ENCODE peak calls at places on chromosomes 16 and 17, in eight cellular contexts. X is CD8-positive, alpha-beta T cell; G is sigmoid colon; P is endodermal cell; O is OCI-LY7; V is naive thymus-derived CD4-positive, alpha-beta T cell; C is tibial artery; L is kidney. K is an unnamed sample.

GRCh38 chr17:45306623-45307022 is 10.2 kb downstream of the MAP3K14 start:
- DNase-seq in X (no peak), G (no peak), P (no peak), O (no peak), V (no peak), C (no peak), L (no peak), K (peak; percentile 29)

GRCh38 chr16:29664133-29664912 is 1.3 kb downstream of the SPN start:
- DNase-seq in X (peak; percentile 50), G (no peak), P (peak; percentile 48), O (peak; percentile 83), V (peak; percentile 49), C (no peak), L (peak; percentile 77), K (no peak)

GRCh38 chr17:73293480-73293911 is 18.3 kb downstream of the CDC42EP4 start:
- DNase-seq in X (no peak), G (peak; percentile 92), P (no peak), O (no peak), V (no peak), C (peak; percentile 91), L (peak; percentile 92), K (no peak)

GRCh38 chr16:88284626-88285513 is 97.9 kb upstream of the ZNF469 start:
- DNase-seq in X (no peak), G (no peak), P (no peak), O (no peak), V (no peak), C (no peak), L (peak; percentile 43), K (no peak)

GRCh38 chr16:25192096-25192495 is 24.7 kb upstream of the AQP8 start:
- DNase-seq in X (no peak), G (no peak), P (no peak), O (no peak), V (no peak), C (no peak), L (no peak), K (no peak)

GRCh38 chr17:71338396-71338795 is 782.4 kb upstream of the SOX9 start:
- DNase-seq in X (no peak), G (no peak), P (no peak), O (no peak), V (no peak), C (no peak), L (no peak), K (no peak)

GRCh38 chr17:49214665-49215360 is 4.3 kb downstream of the ABI3 start:
- DNase-seq in X (no peak), G (no peak), P (no peak), O (no peak), V (no peak), C (no peak), L (no peak), K (no peak)

GRCh38 chr17:31442860-31443259 is 51.4 kb downstream of the RAB11FIP4 start:
- DNase-seq in X (no peak), G (no peak), P (no peak), O (no peak), V (no peak), C (no peak), L (no peak), K (no peak)

GRCh38 chr17:32285770-32286517 is 20.3 kb downstream of the RHBDL3 start:
- DNase-seq in X (no peak), G (no peak), P (peak; percentile 52), O (no peak), V (no peak), C (no peak), L (no peak), K (no peak)

GRCh38 chr16:50702725-50703124 is 9.3 kb downstream of the NOD2 start:
- DNase-seq in X (no peak), G (no peak), P (no peak), O (no peak), V (no peak), C (no peak), L (no peak), K (no peak)

GRCh38 chr16:28873543-28874201 is 4.6 kb upstream of the ATP2A1 start:
- DNase-seq in X (peak; percentile 55), G (no peak), P (peak; percentile 85), O (peak; percentile 50), V (peak; percentile 45), C (no peak), L (no peak), K (no peak)

GRCh38 chr16:67430504-67431076 is 331 bp upstream of the HSD11B2 start:
- DNase-seq in X (no peak), G (no peak), P (no peak), O (peak; percentile 4), V (no peak), C (no peak), L (peak; percentile 89), K (peak; percentile 74)

GRCh38 chr17:8153550-8153956 is 1.3 kb upstream of the PER1 start:
- DNase-seq in X (no peak), G (peak; percentile 94), P (peak; percentile 71), O (no peak), V (peak; percentile 42), C (peak; percentile 93), L (peak; percentile 94), K (peak; percentile 80)

GRCh38 chr17:78468366-78468765 is 89.9 kb downstream of the PGS1 start:
- DNase-seq in X (no peak), G (no peak), P (no peak), O (no peak), V (no peak), C (no peak), L (no peak), K (no peak)

GRCh38 chr17:79306688-79307323 is 232.2 kb downstream of the ENGASE start:
- DNase-seq in X (no peak), G (no peak), P (no peak), O (peak; percentile 91), V (no peak), C (peak; percentile 84), L (peak; percentile 81), K (no peak)

GRCh38 chr16:81804134-81804610 is 25.1 kb downstream of the PLCG2 start:
- DNase-seq in X (no peak), G (no peak), P (no peak), O (peak; percentile 77), V (no peak), C (no peak), L (no peak), K (no peak)

GRCh38 chr17:61583242-61583641 is 7.8 kb downstream of the NACA2 start:
- DNase-seq in X (no peak), G (no peak), P (no peak), O (peak; percentile 69), V (no peak), C (no peak), L (no peak), K (peak; percentile 60)

GRCh38 chr16:15604460-15605390 is 38.2 kb downstream of the MARF1 start:
- DNase-seq in X (no peak), G (no peak), P (no peak), O (no peak), V (no peak), C (no peak), L (no peak), K (no peak)

GRCh38 chr17:77392376-77393273 is 251.9 kb downstream of the SEC14L1 start:
- DNase-seq in X (no peak), G (no peak), P (peak; percentile 92), O (no peak), V (no peak), C (peak; percentile 82), L (peak; percentile 87), K (no peak)

GRCh38 chr16:1003551-1004347 is 22.2 kb downstream of the SOX8 start:
- DNase-seq in X (peak; percentile 52), G (no peak), P (no peak), O (no peak), V (peak; percentile 66), C (no peak), L (no peak), K (no peak)

GRCh38 chr17:2786176-2786881 is 9.9 kb upstream of the RAP1GAP2 start:
- DNase-seq in X (peak; percentile 91), G (peak; percentile 74), P (peak; percentile 100), O (peak; percentile 92), V (peak; percentile 84), C (peak; percentile 81), L (peak; percentile 90), K (peak; percentile 96)

GRCh38 chr17:6070895-6071511 is 824 bp downstream of the WSCD1 start:
- DNase-seq in X (no peak), G (no peak), P (peak; percentile 78), O (no peak), V (no peak), C (no peak), L (peak; percentile 75), K (peak; percentile 61)

GRCh38 chr16:19963306-19963705 is 78.7 kb upstream of the GPRC5B start:
- DNase-seq in X (no peak), G (no peak), P (peak; percentile 27), O (no peak), V (no peak), C (no peak), L (no peak), K (no peak)
- H3K4me1 ChIP-seq in X (no peaks in the 10 kb centered on the region), G (no peaks in the 10 kb centered on the region), P (no peaks in the 10 kb centered on the region), O (no peaks in the 10 kb centered on the region), V (no peaks in the 10 kb centered on the region), C (no peaks in the 10 kb centered on the region), L (no peaks in the 10 kb centered on the region), K (no peaks in the 10 kb centered on the region)

DNA sequence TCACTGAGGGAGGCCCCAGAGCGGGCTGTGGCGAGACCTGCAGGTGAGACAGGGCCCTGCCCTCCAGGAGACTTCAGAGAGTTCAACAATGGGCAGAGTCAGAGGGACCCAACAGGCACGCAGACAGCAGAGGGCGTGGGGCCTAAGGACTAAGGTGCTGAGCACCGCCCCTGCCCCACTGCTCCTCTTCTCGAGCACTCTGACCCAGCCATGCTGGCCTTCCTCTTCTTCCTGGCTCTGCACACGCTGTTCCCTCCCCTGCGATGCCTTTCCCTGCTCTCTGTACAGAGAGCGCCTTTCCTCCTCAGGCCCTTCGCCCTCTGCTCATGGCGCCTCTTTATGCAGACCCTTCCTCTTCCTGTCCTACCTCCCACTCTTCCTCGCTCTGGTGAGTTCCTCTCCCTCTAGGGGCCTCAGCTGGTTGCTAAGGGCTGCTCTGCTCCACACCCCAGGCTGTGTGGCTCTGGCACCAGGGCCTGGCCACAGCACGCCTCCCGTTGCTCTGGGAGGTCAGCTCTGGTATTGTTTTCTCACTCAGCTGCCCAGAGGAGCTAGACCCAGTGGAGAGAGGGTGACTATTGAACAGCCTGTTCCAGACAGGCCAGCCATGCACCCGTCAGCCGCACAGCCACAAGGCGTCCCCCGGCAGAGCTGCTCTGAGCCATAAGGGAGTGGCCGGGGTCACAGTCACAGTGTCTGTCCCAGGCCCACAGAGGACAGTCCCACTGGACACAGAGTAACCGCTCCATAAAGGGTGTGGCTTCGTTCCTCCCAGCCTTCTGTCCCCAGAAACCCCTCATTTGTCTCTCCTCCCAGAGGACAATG is 13.6 kb upstream of the RASD1 start:
- DNase-seq in X (no peak), G (no peak), P (no peak), O (no peak), V (no peak), C (no peak), L (peak; percentile 46), K (no peak)
- H3K4me1 ChIP-seq in X (no peaks in the 10 kb centered on the region), G (no peaks in the 10 kb centered on the region), P (no peaks in the 10 kb centered on the region), O (no peaks in the 10 kb centered on the region), V (no peaks in the 10 kb centered on the region), C (no peaks in the 10 kb centered on the region), L (no peaks in the 10 kb centered on the region), K (no peaks in the 10 kb centered on the region)

GRCh38 chr17:66345264-66345663 is 42.9 kb downstream of the PRKCA start:
- DNase-seq in X (no peak), G (no peak), P (no peak), O (no peak), V (no peak), C (no peak), L (no peak), K (no peak)
- H3K4me1 ChIP-seq in X (peaks cover 24% of the 10 kb centered on the region), G (no peaks in the 10 kb centered on the region), P (peaks cover 8% of the 10 kb centered on the region), O (no peaks in the 10 kb centered on the region), V (peaks cover 3% of the 10 kb centered on the region), C (peaks cover 22% of the 10 kb centered on the region), L (peaks cover 28% of the 10 kb centered on the region), K (peaks cover 6% of the 10 kb centered on the region)

GRCh38 chr17:74466785-74467158 is 338 bp downstream of the CD300A start:
- DNase-seq in X (peak; percentile 32), G (no peak), P (no peak), O (no peak), V (peak; percentile 18), C (no peak), L (peak; percentile 63), K (no peak)
- H3K4me1 ChIP-seq in X (peaks cover 45% of the 10 kb centered on the region), G (no peaks in the 10 kb centered on the region), P (peaks cover 5% of the 10 kb centered on the region), O (peaks cover 77% of the 10 kb centered on the region), V (peaks cover 67% of the 10 kb centered on the region), C (no peaks in the 10 kb centered on the region), L (no peaks in the 10 kb centered on the region), K (no peaks in the 10 kb centered on the region)